ENCODE peak calls at places on chromosomes 5 and 9, in eight cellular contexts. Z is HFF-Myc, T is body of pancreas, B is AG08396, F is tibial nerve, W is coronary artery, P is psoas muscle, K is kidney tubule cell. R is an unnamed sample.

GRCh38 chr5:148084269-148084668 is 20.5 kb downstream of the SPINK5 start:
- DNase-seq in Z (no peak), T (no peak), B (no peak), F (no peak), W (no peak), P (no peak), K (no peak), R (no peak)

GRCh38 chr5:135543151-135543818 is 7.5 kb upstream of the NEUROG1 start:
- DNase-seq in Z (no peak), T (no peak), B (no peak), F (no peak), W (peak), P (no peak), K (no peak), R (no peak)

GRCh38 chr5:34718516-34718915 is 62.4 kb downstream of the RAI14 start:
- DNase-seq in Z (no peak), T (no peak), B (no peak), F (no peak), W (no peak), P (no peak), K (no peak), R (no peak)

GRCh38 chr9:2340046-2340760 is 281.4 kb upstream of the VLDLR start:
- DNase-seq in Z (no peak), T (no peak), B (no peak), F (no peak), W (no peak), P (no peak), K (peak), R (no peak)

GRCh38 chr9:33230756-33231691 is 8.9 kb upstream of the SPINK4 start:
- DNase-seq in Z (no peak), T (no peak), B (no peak), F (no peak), W (no peak), P (no peak), K (peak), R (no peak)

GRCh38 chr9:73050887-73051550 is 98.2 kb upstream of the ALDH1A1 start:
- DNase-seq in Z (no peak), T (no peak), B (no peak), F (no peak), W (no peak), P (no peak), K (no peak), R (no peak)

GRCh38 chr5:94276056-94276455 is 342.3 kb downstream of the KIAA0825 start:
- DNase-seq in Z (no peak), T (no peak), B (no peak), F (no peak), W (no peak), P (no peak), K (no peak), R (no peak)

GRCh38 chr9:19975499-19975898 is 186.7 kb upstream of the SLC24A2 start:
- DNase-seq in Z (no peak), T (no peak), B (no peak), F (no peak), W (no peak), P (no peak), K (no peak), R (no peak)

GRCh38 chr9:121556580-121556979 is 56.9 kb upstream of the GGTA1 start:
- DNase-seq in Z (peak), T (peak), B (peak), F (peak), W (peak), P (peak), K (peak), R (peak)

GRCh38 chr5:17132444-17133083 is 84.9 kb upstream of the BASP1 start:
- DNase-seq in Z (no peak), T (no peak), B (peak), F (no peak), W (no peak), P (no peak), K (peak), R (no peak)

GRCh38 chr5:77946381-77947050 is 170.4 kb upstream of the TBCA start:
- DNase-seq in Z (no peak), T (no peak), B (no peak), F (no peak), W (no peak), P (no peak), K (no peak), R (no peak)

GRCh38 chr9:33923998-33924701 is 107.2 kb downstream of the UBE2R2 start:
- DNase-seq in Z (no peak), T (peak), B (no peak), F (no peak), W (no peak), P (no peak), K (no peak), R (peak)

GRCh38 chr5:180441577-180441976 is 52.6 kb upstream of the CNOT6 start:
- DNase-seq in Z (no peak), T (no peak), B (no peak), F (no peak), W (no peak), P (peak), K (peak), R (no peak)

GRCh38 chr9:119322137-119322695 is 47.0 kb downstream of the BRINP1 start:
- DNase-seq in Z (no peak), T (no peak), B (no peak), F (no peak), W (peak), P (peak), K (peak), R (no peak)

GRCh38 chr9:35774907-35775635 is 16.3 kb upstream of the NPR2 start:
- DNase-seq in Z (no peak), T (no peak), B (no peak), F (no peak), W (no peak), P (peak), K (no peak), R (no peak)

GRCh38 chr5:144156767-144157171 is 13.7 kb downstream of the YIPF5 start:
- DNase-seq in Z (no peak), T (no peak), B (no peak), F (no peak), W (no peak), P (no peak), K (peak), R (no peak)

GRCh38 chr5:97131139-97131710 is 11.2 kb downstream of the LIX1 start:
- DNase-seq in Z (no peak), T (no peak), B (no peak), F (no peak), W (no peak), P (no peak), K (no peak), R (no peak)

GRCh38 chr9:136439550-136440408 is at the start of gene INPP5E:
- DNase-seq in Z (no peak), T (peak), B (peak), F (peak), W (peak), P (peak), K (peak), R (peak)

GRCh38 chr5:137186759-137187461 is 312.2 kb downstream of the SPOCK1 start:
- DNase-seq in Z (peak), T (no peak), B (peak), F (peak), W (no peak), P (peak), K (peak), R (no peak)

GRCh38 chr9:4640027-4640426 is 22.1 kb upstream of the PLPP6 start:
- DNase-seq in Z (no peak), T (no peak), B (no peak), F (no peak), W (no peak), P (no peak), K (peak), R (no peak)

GRCh38 chr5:181164076-181164952 is 16.9 kb downstream of the OR2V2 start:
- DNase-seq in Z (no peak), T (no peak), B (no peak), F (no peak), W (no peak), P (no peak), K (peak), R (no peak)

GRCh38 chr5:143014017-143014651 is 244.0 kb downstream of the ARHGAP26 start:
- DNase-seq in Z (no peak), T (peak), B (no peak), F (no peak), W (no peak), P (peak), K (no peak), R (no peak)

GRCh38 chr5:51968756-51969155 is 585.5 kb downstream of the ISL1 start:
- DNase-seq in Z (no peak), T (no peak), B (no peak), F (no peak), W (no peak), P (no peak), K (no peak), R (no peak)

GRCh38 chr5:370959-371810 is 49.7 kb downstream of the AHRR start:
- DNase-seq in Z (no peak), T (no peak), B (no peak), F (peak), W (peak), P (no peak), K (no peak), R (peak)

GRCh38 chr5:3709058-3709723 is 113.6 kb downstream of the IRX1 start:
- DNase-seq in Z (no peak), T (no peak), B (no peak), F (no peak), W (no peak), P (no peak), K (no peak), R (no peak)

GRCh38 chr9:89597711-89598707 is 6.8 kb upstream of the GADD45G start:
- DNase-seq in Z (peak), T (peak), B (peak), F (peak), W (no peak), P (no peak), K (peak), R (peak)

GRCh38 chr9:34163439-34163838 is 15.4 kb upstream of the UBAP1 start:
- DNase-seq in Z (no peak), T (no peak), B (no peak), F (peak), W (no peak), P (no peak), K (peak), R (no peak)

GRCh38 chr5:125604104-125604503 is 819.1 kb upstream of the GRAMD2B start:
- DNase-seq in Z (no peak), T (no peak), B (no peak), F (no peak), W (no peak), P (no peak), K (no peak), R (no peak)

GRCh38 chr9:89878003-89878411 is 273.2 kb downstream of the GADD45G start:
- DNase-seq in Z (no peak), T (peak), B (no peak), F (no peak), W (no peak), P (no peak), K (no peak), R (no peak)

GRCh38 chr9:123343428-123344272 is 12.3 kb upstream of the CRB2 start:
- DNase-seq in Z (no peak), T (no peak), B (no peak), F (no peak), W (no peak), P (no peak), K (no peak), R (no peak)

GRCh38 chr5:98796197-98796972 is 22.9 kb downstream of the RGMB start:
- DNase-seq in Z (no peak), T (peak), B (peak), F (peak), W (no peak), P (no peak), K (peak), R (no peak)

GRCh38 chr9:14597171-14597799 is 95.9 kb downstream of the ZDHHC21 start:
- DNase-seq in Z (no peak), T (no peak), B (no peak), F (no peak), W (no peak), P (no peak), K (no peak), R (no peak)

GRCh38 chr5:39201160-39201794 is 18.1 kb downstream of the FYB1 start:
- DNase-seq in Z (no peak), T (no peak), B (no peak), F (no peak), W (no peak), P (no peak), K (no peak), R (no peak)

R was measured in prostate gland.